ENCODE peak calls at places on chromosomes 12 and 14, in five cellular contexts. Z, F, H, O and A are unnamed samples.

GRCh38 chr14:24273422-24273998 is 2.1 kb upstream of the RABGGTA start:
- DNase-seq in F (no peak), H (peak; percentile 15), Z (no peak), O (no peak), A (no peak)

GRCh38 chr14:106694638-106695393 is 1168.4 kb downstream of the TMEM121 start:
- DNase-seq in Z (no peak), H (no peak), F (peak; percentile 25), O (no peak), A (peak; percentile 62)

GRCh38 chr14:100737526-100737925 is 10.8 kb downstream of the DLK1 start:
- DNase-seq in Z (no peak), O (no peak), F (peak; percentile 10), H (no peak), A (no peak)

GRCh38 chr14:29528889-29529288 is 398.8 kb downstream of the PRKD1 start:
- DNase-seq in Z (no peak), O (no peak), F (no peak), H (no peak), A (no peak)

GRCh38 chr12:6373022-6373787 is 2.2 kb downstream of the SCNN1A start:
- DNase-seq in H (no peak), Z (no peak), O (no peak), F (peak; percentile 8), A (no peak)

GRCh38 chr14:65566820-65567522 is 154.4 kb downstream of the FUT8 start:
- DNase-seq in H (no peak), O (peak; percentile 71), F (no peak), Z (no peak), A (no peak)

GRCh38 chr12:6271281-6271680 is 39.2 kb upstream of the PLEKHG6 start:
- DNase-seq in O (no peak), F (no peak), Z (no peak), H (no peak), A (no peak)

GRCh38 chr12:9030776-9031175 is 41.4 kb downstream of the KLRG1 start:
- DNase-seq in Z (no peak), F (no peak), O (no peak), H (no peak), A (no peak)

GRCh38 chr14:57389646-57390036 is 745 bp upstream of the NAA30 start:
- DNase-seq in F (no peak), O (no peak), H (no peak), Z (no peak), A (no peak)

GRCh38 chr14:102799684-102800562 is 22.7 kb downstream of the TRAF3 start:
- DNase-seq in H (no peak), Z (peak; percentile 91), F (no peak), O (peak; percentile 25), A (no peak)

GRCh38 chr14:34875031-34875922 is at the start of gene BAZ1A:
- DNase-seq in O (peak; percentile 92), H (peak; percentile 90), Z (peak; percentile 86), F (peak; percentile 76), A (peak; percentile 17)

GRCh38 chr14:99518441-99519346 is 37.5 kb downstream of the CCNK start:
- DNase-seq in F (peak; percentile 70), O (peak; percentile 68), H (peak; percentile 78), Z (peak; percentile 81), A (peak; percentile 86)

GRCh38 chr12:89706551-89707348 is 1.9 kb downstream of the ATP2B1 start:
- DNase-seq in F (peak; percentile 24), H (peak; percentile 24), O (peak; percentile 61), Z (peak; percentile 18), A (no peak)

GRCh38 chr12:95218852-95219171 is 1.2 kb downstream of the VEZT start:
- DNase-seq in F (no peak), Z (no peak), O (peak; percentile 34), H (peak; percentile 68), A (no peak)

GRCh38 chr14:102603293-102603907 is 11.0 kb downstream of the RCOR1 start:
- DNase-seq in H (no peak), Z (no peak), O (no peak), F (no peak), A (no peak)

GRCh38 chr12:96192926-96193573 is 1.1 kb upstream of the ELK3 start:
- DNase-seq in Z (no peak), H (no peak), F (no peak), O (no peak), A (no peak)

GRCh38 chr14:101176535-101177205 is 273.1 kb upstream of the RTL1 start:
- DNase-seq in H (no peak), F (no peak), O (no peak), Z (no peak), A (no peak)

GRCh38 chr12:79119796-79120195 is 255.2 kb downstream of the SYT1 start:
- DNase-seq in Z (no peak), H (no peak), F (no peak), O (no peak), A (no peak)

GRCh38 chr12:76083246-76083735 is 1.2 kb downstream of the NAP1L1 start:
- DNase-seq in F (no peak), H (peak; percentile 4), Z (no peak), O (no peak), A (no peak)

GRCh38 chr12:90010089-90010488 is 301.5 kb upstream of the ATP2B1 start:
- DNase-seq in H (peak; percentile 55), Z (no peak), O (peak; percentile 49), F (no peak), A (no peak)

GRCh38 chr12:122942609-122943008 is 23.7 kb downstream of the ABCB9 start:
- DNase-seq in F (no peak), H (no peak), Z (no peak), O (peak; percentile 64), A (no peak)

GRCh38 chr12:121813951-121814350 is 10.1 kb downstream of the SETD1B start:
- DNase-seq in H (no peak), Z (no peak), F (no peak), O (no peak), A (no peak)

GRCh38 chr12:22321620-22322019 is 12.9 kb downstream of the ST8SIA1 start:
- DNase-seq in F (peak; percentile 36), H (no peak), Z (peak; percentile 14), O (peak; percentile 82), A (no peak)

GRCh38 chr12:20194171-20194570 is 174.2 kb upstream of the PDE3A start:
- DNase-seq in H (peak; percentile 18), Z (peak; percentile 31), O (peak; percentile 8), F (no peak), A (no peak)

GRCh38 chr14:103806805-103807204 is 40.6 kb downstream of the PPP1R13B start:
- DNase-seq in H (no peak), F (no peak), Z (no peak), O (no peak), A (no peak)

GRCh38 chr14:20478915-20479314 is 9.7 kb downstream of the PNP start:
- DNase-seq in O (no peak), H (no peak), F (no peak), Z (no peak), A (no peak)

GRCh38 chr12:105076098-105076497 is 8.2 kb downstream of the ALDH1L2 start:
- DNase-seq in H (no peak), Z (peak; percentile 59), F (no peak), O (peak; percentile 41), A (no peak)

GRCh38 chr12:73935817-73936216 is 601.8 kb upstream of the ATXN7L3B start:
- DNase-seq in F (no peak), O (peak; percentile 23), H (no peak), Z (no peak), A (no peak)

GRCh38 chr14:90580381-90581335 is 183.8 kb downstream of the CALM1 start:
- DNase-seq in H (no peak), O (no peak), Z (no peak), F (no peak), A (no peak)

GRCh38 chr12:21418403-21418802 is 19.1 kb upstream of the PYROXD1 start:
- DNase-seq in F (no peak), Z (no peak), O (no peak), H (no peak), A (no peak)

GRCh38 chr14:38848243-38848642 is 254.8 kb downstream of the SEC23A start:
- DNase-seq in F (no peak), Z (no peak), O (no peak), H (no peak), A (no peak)